ENCODE peak calls at places on chromosomes 7 and 10, in six cellular contexts. One of them, this sample, is unnamed. For H3K79me2 and H3K4me1, the result is how much of the 10 kb centered on the place peaks cover.

GRCh38 chr7:3310884-3311283 is 9.8 kb downstream of the SDK1 start:
- DNase-seq in mesendoderm: no peak
- DNase-seq in astrocyte: no peak
- DNase-seq in mammary epithelial cell: no peak
- DNase-seq in endothelial cell of umbilical vein: no peak
- DNase-seq in HCT116: no peak
- DNase-seq in this sample: no peak

GRCh38 chr7:77320161-77320560 is 96.0 kb downstream of the GSAP start:
- DNase-seq in mesendoderm: no peak
- DNase-seq in astrocyte: no peak
- DNase-seq in mammary epithelial cell: no peak
- DNase-seq in endothelial cell of umbilical vein: no peak
- DNase-seq in HCT116: no peak
- DNase-seq in this sample: no peak

GRCh38 chr10:24848169-24848688 is 104.2 kb downstream of the PRTFDC1 start:
- DNase-seq in mesendoderm: no peak
- DNase-seq in astrocyte: no peak
- DNase-seq in mammary epithelial cell: no peak
- DNase-seq in endothelial cell of umbilical vein: no peak
- DNase-seq in HCT116: no peak
- DNase-seq in this sample: no peak

GRCh38 chr7:101081432-101081831 is 3.8 kb upstream of the TRIM56 start:
- DNase-seq in mesendoderm: no peak
- DNase-seq in astrocyte: no peak
- DNase-seq in mammary epithelial cell: no peak
- DNase-seq in endothelial cell of umbilical vein: peak
- DNase-seq in HCT116: no peak
- DNase-seq in this sample: no peak

GRCh38 chr7:133358728-133359127 is 105.8 kb downstream of the EXOC4 start:
- DNase-seq in mesendoderm: no peak
- DNase-seq in astrocyte: peak
- DNase-seq in mammary epithelial cell: no peak
- DNase-seq in endothelial cell of umbilical vein: no peak
- DNase-seq in HCT116: no peak
- DNase-seq in this sample: no peak

GRCh38 chr10:11285171-11285570 is 267.5 kb downstream of the CELF2 start:
- DNase-seq in mesendoderm: peak
- DNase-seq in astrocyte: no peak
- DNase-seq in mammary epithelial cell: no peak
- DNase-seq in endothelial cell of umbilical vein: no peak
- DNase-seq in HCT116: no peak
- DNase-seq in this sample: no peak

GRCh38 chr7:88169717-88170320 is 50.0 kb downstream of the SRI start:
- DNase-seq in mesendoderm: no peak
- DNase-seq in astrocyte: peak
- DNase-seq in mammary epithelial cell: no peak
- DNase-seq in endothelial cell of umbilical vein: peak
- DNase-seq in HCT116: no peak
- DNase-seq in this sample: peak

GRCh38 chr7:120725376-120726039 is 132.4 kb downstream of the TSPAN12 start:
- DNase-seq in mesendoderm: peak
- DNase-seq in astrocyte: peak
- DNase-seq in mammary epithelial cell: no peak
- DNase-seq in endothelial cell of umbilical vein: peak
- DNase-seq in HCT116: peak
- DNase-seq in this sample: peak

GRCh38 chr7:43076189-43076605 is 36.2 kb upstream of the HECW1 start:
- DNase-seq in mesendoderm: peak
- DNase-seq in astrocyte: no peak
- DNase-seq in mammary epithelial cell: peak
- DNase-seq in endothelial cell of umbilical vein: no peak
- DNase-seq in HCT116: no peak
- DNase-seq in this sample: no peak

GRCh38 chr7:102300643-102301211 is 14.1 kb downstream of the SH2B2 start:
- DNase-seq in mesendoderm: peak
- DNase-seq in astrocyte: no peak
- DNase-seq in mammary epithelial cell: no peak
- DNase-seq in endothelial cell of umbilical vein: no peak
- DNase-seq in HCT116: no peak
- DNase-seq in this sample: no peak
- H3K79me2 ChIP-seq in mesendoderm: under half
- H3K79me2 ChIP-seq in astrocyte: under half
- H3K79me2 ChIP-seq in mammary epithelial cell: under half
- H3K79me2 ChIP-seq in endothelial cell of umbilical vein: under half
- H3K79me2 ChIP-seq in HCT116: under half
- H3K79me2 ChIP-seq in this sample: under half

GRCh38 chr7:38831262-38831661 is 77.7 kb downstream of the VPS41 start:
- DNase-seq in mesendoderm: no peak
- DNase-seq in astrocyte: no peak
- DNase-seq in mammary epithelial cell: no peak
- DNase-seq in endothelial cell of umbilical vein: no peak
- DNase-seq in HCT116: no peak
- DNase-seq in this sample: no peak
- H3K9ac ChIP-seq in mesendoderm: no peak
- H3K9ac ChIP-seq in astrocyte: no peak
- H3K9ac ChIP-seq in mammary epithelial cell: no peak
- H3K9ac ChIP-seq in endothelial cell of umbilical vein: no peak
- H3K9ac ChIP-seq in HCT116: no peak
- H3K9ac ChIP-seq in this sample: no peak

DNA sequence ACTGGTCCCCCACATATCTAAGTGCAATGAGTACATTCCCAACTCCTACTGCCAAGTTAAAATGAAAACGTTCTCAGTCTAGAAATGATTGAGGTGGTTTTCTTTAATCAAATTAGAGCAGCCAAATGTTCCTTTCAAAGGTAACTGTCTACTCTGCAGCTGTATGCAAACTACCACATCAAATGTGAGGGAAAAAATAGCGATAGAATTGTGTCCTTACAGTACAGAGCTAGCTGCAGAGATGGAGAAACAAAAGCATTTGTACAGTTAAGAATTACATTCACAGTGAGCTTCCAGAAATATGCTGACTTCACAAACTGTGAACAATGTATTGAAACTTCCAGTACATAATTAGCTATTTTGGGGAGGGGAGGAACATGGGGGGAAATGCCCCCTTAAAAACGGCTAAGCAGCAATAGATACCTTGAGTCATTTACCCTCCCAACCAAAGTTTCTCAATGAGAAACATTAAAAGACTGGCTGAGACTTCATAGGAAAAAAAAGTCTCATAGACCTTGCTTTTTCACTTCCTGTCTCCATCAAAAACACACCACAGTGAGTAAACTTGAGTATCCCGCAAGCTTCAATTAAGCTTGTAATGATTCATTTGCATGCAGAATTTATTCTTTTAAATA is 22.9 kb downstream of the CDK6 start:
- DNase-seq in mesendoderm: no peak
- DNase-seq in astrocyte: peak
- DNase-seq in mammary epithelial cell: peak
- DNase-seq in endothelial cell of umbilical vein: peak
- DNase-seq in HCT116: no peak
- DNase-seq in this sample: peak
- H3K4me1 ChIP-seq in mesendoderm: under half
- H3K4me1 ChIP-seq in astrocyte: under half
- H3K4me1 ChIP-seq in mammary epithelial cell: under half
- H3K4me1 ChIP-seq in endothelial cell of umbilical vein: under half
- H3K4me1 ChIP-seq in HCT116: under half
- H3K4me1 ChIP-seq in this sample: half or more

GRCh38 chr10:67955614-67956013 is 71.2 kb downstream of the SIRT1 start:
- DNase-seq in mesendoderm: no peak
- DNase-seq in astrocyte: no peak
- DNase-seq in mammary epithelial cell: no peak
- DNase-seq in endothelial cell of umbilical vein: no peak
- DNase-seq in HCT116: no peak
- DNase-seq in this sample: no peak
- H3K79me2 ChIP-seq in mesendoderm: under half
- H3K79me2 ChIP-seq in astrocyte: under half
- H3K79me2 ChIP-seq in mammary epithelial cell: under half
- H3K79me2 ChIP-seq in endothelial cell of umbilical vein: under half
- H3K79me2 ChIP-seq in HCT116: under half
- H3K79me2 ChIP-seq in this sample: under half